ENCODE peak calls at places on chromosome 14, in nine cellular contexts. H is endothelial cell of umbilical vein; K is tibial nerve; I is CD4-positive, alpha-beta memory T cell; S is MM.1S; X is lower lobe of right lung; D is A549; F is H1; Y is K562. W is an unnamed sample.

GRCh38 chr14:50608302-50608851 is 48.4 kb downstream of the ATL1 start:
- DNase-seq in F (no peak), H (no peak), Y (no peak), X (no peak), D (no peak), I (no peak), K (no peak), S (no peak), W (no peak)

GRCh38 chr14:100333311-100333710 is 10.2 kb downstream of the SLC25A47 start:
- DNase-seq in S (no peak), I (no peak), Y (no peak), X (peak; percentile 30), D (no peak), K (no peak), H (no peak), F (no peak), W (no peak)

GRCh38 chr14:24857277-24857676 is 192.7 kb downstream of the STXBP6 start:
- DNase-seq in Y (no peak), H (no peak), S (no peak), K (no peak), X (no peak), I (no peak), D (no peak), F (no peak), W (no peak)

GRCh38 chr14:90676859-90677258 is 139.4 kb downstream of the TTC7B start:
- DNase-seq in D (no peak), I (no peak), F (no peak), S (no peak), X (no peak), Y (no peak), H (peak; percentile 9), K (no peak), W (no peak)

GRCh38 chr14:100712490-100712889 is 14.2 kb upstream of the DLK1 start:
- DNase-seq in S (no peak), K (no peak), F (no peak), Y (no peak), I (no peak), H (no peak), X (no peak), D (no peak), W (no peak)

GRCh38 chr14:49505026-49505766 is 81.0 kb downstream of the RPS29 start:
- DNase-seq in H (no peak), I (no peak), F (peak; percentile 19), K (no peak), S (peak; percentile 41), X (no peak), Y (no peak), D (no peak), W (no peak)

GRCh38 chr14:91873476-91874265 is 6.3 kb upstream of the TC2N start:
- DNase-seq in K (no peak), H (no peak), X (no peak), Y (no peak), D (no peak), I (peak; percentile 94), S (no peak), F (no peak), W (no peak)

GRCh38 chr14:76333664-76334063 is 42.3 kb upstream of the ESRRB start:
- DNase-seq in S (no peak), H (no peak), Y (no peak), F (no peak), K (no peak), D (no peak), X (no peak), I (no peak), W (no peak)

GRCh38 chr14:88473791-88474190 is 81.0 kb downstream of the PTPN21 start:
- DNase-seq in D (no peak), S (no peak), I (no peak), Y (no peak), K (no peak), X (no peak), H (no peak), F (no peak), W (no peak)

GRCh38 chr14:32345311-32345771 is 16.2 kb downstream of the AKAP6 start:
- DNase-seq in Y (no peak), X (no peak), F (no peak), H (peak; percentile 16), I (no peak), K (no peak), S (no peak), D (no peak), W (no peak)

GRCh38 chr14:88522393-88522792 is 32.4 kb downstream of the PTPN21 start:
- DNase-seq in F (no peak), H (no peak), X (no peak), S (no peak), K (no peak), D (no peak), I (no peak), Y (no peak), W (no peak)

GRCh38 chr14:91338369-91338768 is 79.3 kb downstream of the CCDC88C start:
- DNase-seq in Y (no peak), F (no peak), S (no peak), I (no peak), D (no peak), X (no peak), H (no peak), K (no peak), W (no peak)

GRCh38 chr14:22900088-22900799 is 17.2 kb downstream of the REM2 start:
- DNase-seq in F (no peak), D (peak; percentile 77), H (peak; percentile 70), I (peak; percentile 66), Y (peak; percentile 73), K (no peak), S (peak; percentile 23), X (no peak), W (no peak)

GRCh38 chr14:100844846-100845245 is 18.9 kb downstream of the MEG3 start:
- DNase-seq in S (no peak), I (no peak), D (no peak), K (no peak), X (peak; percentile 37), F (no peak), H (no peak), Y (no peak), W (no peak)

GRCh38 chr14:78902010-78902623 is 731.9 kb downstream of the NRXN3 start:
- DNase-seq in Y (peak; percentile 4), H (peak; percentile 44), K (no peak), S (peak; percentile 21), X (no peak), I (no peak), D (no peak), F (no peak), W (no peak)

GRCh38 chr14:65637780-65638179 is 225.2 kb downstream of the FUT8 start:
- DNase-seq in I (peak; percentile 46), S (no peak), F (no peak), Y (no peak), H (no peak), X (no peak), K (no peak), D (no peak), W (no peak)

GRCh38 chr14:65976771-65977170 is 509.4 kb upstream of the CCDC196 start:
- DNase-seq in K (no peak), H (no peak), I (no peak), F (no peak), D (no peak), S (no peak), X (no peak), Y (no peak), W (no peak)

GRCh38 chr14:64707661-64708060 is 3.4 kb downstream of the PLEKHG3 start:
- DNase-seq in D (peak; percentile 75), H (no peak), X (no peak), I (peak; percentile 83), S (no peak), Y (no peak), F (no peak), K (no peak), W (peak; percentile 72)

GRCh38 chr14:99481745-99482099 is 513 bp downstream of the CCNK start:
- DNase-seq in F (no peak), H (no peak), S (peak; percentile 8), Y (no peak), X (no peak), D (peak; percentile 40), I (peak; percentile 63), K (no peak), W (no peak)

GRCh38 chr14:51990488-51990887 is 1.1 kb downstream of the RTRAF start:
- DNase-seq in Y (no peak), D (no peak), F (no peak), I (no peak), K (no peak), S (no peak), H (no peak), X (no peak), W (no peak)
- H3K27ac ChIP-seq in Y (no peak overlapping the region), D (peak overlapping the region; percentile 92), F (no peak overlapping the region), I (peak overlapping the region; percentile 87), K (no peak overlapping the region), S (no peak overlapping the region), H (no peak overlapping the region), X (no peak overlapping the region), W (peak overlapping the region; percentile 91)

GRCh38 chr14:55446127-55446736 is 5.8 kb upstream of the TBPL2 start:
- DNase-seq in H (peak; percentile 80), S (peak; percentile 47), D (peak; percentile 61), I (peak; percentile 57), F (no peak), X (no peak), Y (peak; percentile 58), K (no peak), W (no peak)
- H3K27ac ChIP-seq in H (peak overlapping the region; percentile 61), S (no peak overlapping the region), D (peak overlapping the region; percentile 88), I (no peak overlapping the region), F (no peak overlapping the region), X (no peak overlapping the region), Y (no peak overlapping the region), K (no peak overlapping the region), W (peak overlapping the region; percentile 99)

DNA sequence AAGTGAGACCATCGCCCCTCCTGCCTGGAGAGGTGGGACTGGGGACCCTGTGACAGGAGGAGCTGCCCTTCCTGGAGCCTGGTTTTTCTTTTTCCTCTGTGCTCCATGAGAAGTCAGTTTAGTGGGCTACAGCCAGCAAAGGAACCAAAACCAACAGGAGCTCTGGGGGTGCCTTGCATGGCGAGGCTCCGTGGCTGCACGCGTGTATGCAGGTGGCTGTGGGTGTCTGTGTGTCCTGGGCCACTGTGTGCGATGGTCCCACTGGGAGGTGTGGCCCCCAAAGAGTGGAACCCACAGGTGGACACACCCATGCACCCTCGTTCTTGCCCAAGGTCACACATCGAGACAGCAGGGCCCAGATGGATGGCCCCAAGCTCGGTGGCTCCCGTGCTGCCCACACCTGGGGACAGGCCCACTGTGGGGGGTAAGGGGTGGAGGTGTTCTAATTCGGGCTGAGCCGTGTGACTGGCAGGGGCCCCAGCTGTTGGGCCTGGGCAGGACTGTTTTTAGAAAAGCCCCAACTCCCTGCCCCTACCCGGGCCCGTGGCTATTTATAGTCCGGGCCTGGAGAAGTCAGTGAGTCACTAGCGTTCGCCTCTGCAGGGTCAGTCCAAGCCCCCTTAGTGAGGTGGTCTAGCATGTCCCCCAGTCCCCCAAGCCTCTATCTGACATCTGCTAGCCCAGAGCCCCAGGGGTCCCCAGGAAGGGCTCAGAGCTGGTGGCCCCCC is 2.2 kb upstream of the ADSS1 start:
- DNase-seq in X (no peak), Y (no peak), S (no peak), K (no peak), H (no peak), F (no peak), I (no peak), D (no peak), W (no peak)
- H3K27ac ChIP-seq in X (no peak overlapping the region), Y (no peak overlapping the region), S (no peak overlapping the region), K (peak overlapping the region; percentile 58), H (no peak overlapping the region), F (no peak overlapping the region), I (no peak overlapping the region), D (no peak overlapping the region), W (peak overlapping the region; percentile 23)

DNA sequence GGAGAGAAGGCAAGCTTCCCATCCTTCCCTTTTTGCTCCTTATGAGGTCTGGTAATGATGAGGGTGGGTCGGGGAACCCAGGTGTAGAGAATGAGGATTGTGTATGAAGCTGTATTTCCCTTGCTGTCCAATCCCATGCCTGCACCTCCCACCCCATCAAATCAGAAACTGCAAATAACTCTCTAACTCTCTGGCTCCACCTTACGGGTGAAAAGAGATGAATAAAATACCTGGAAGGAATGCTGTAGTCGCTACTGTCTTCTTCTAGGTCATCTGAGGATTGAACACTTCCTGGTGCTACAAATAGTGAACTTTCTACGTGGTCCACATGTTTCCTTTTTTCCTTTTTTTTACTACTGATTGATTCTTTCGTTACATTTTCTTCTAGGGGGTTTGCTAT is 38.9 kb upstream of the DICER1 start:
- DNase-seq in Y (peak; percentile 35), K (no peak), F (no peak), I (no peak), D (peak; percentile 14), H (no peak), X (no peak), S (no peak), W (no peak)
- H3K27ac ChIP-seq in Y (no peak overlapping the region), K (no peak overlapping the region), F (no peak overlapping the region), I (no peak overlapping the region), D (no peak overlapping the region), H (no peak overlapping the region), X (no peak overlapping the region), S (no peak overlapping the region), W (no peak overlapping the region)

W was measured in Panc1.